ENCODE peak calls at places on chromosomes 6 and 20, in four cellular contexts. M is T1000; D is stimulated activated naive B cell treated with anti-CD40 and anti-IgM and Interleukin-4, amounts not matched to agents 10 μg/mL and 1 μg/mL and 100 μg/mL, for 72 hours; Y is NCI-H510A. T is an unnamed sample.

GRCh38 chr6:151551223-151551857 is 57.5 kb downstream of the CCDC170 start:
- DNase-seq in D (no peak), M (no peak), Y (no peak), T (peak)

GRCh38 chr6:47414517-47415167 is 62.9 kb upstream of the CD2AP start:
- DNase-seq in M (no peak), Y (no peak), D (no peak), T (no peak)

GRCh38 chr20:1819311-1820136 is 75.7 kb upstream of the SIRPA start:
- DNase-seq in Y (no peak), D (no peak), M (no peak), T (no peak)

GRCh38 chr20:44471481-44471882 is 4.2 kb upstream of the TTPAL start:
- DNase-seq in M (no peak), Y (no peak), D (no peak), T (no peak)

GRCh38 chr6:11324453-11325023 is 92.1 kb upstream of the NEDD9 start:
- DNase-seq in Y (no peak), D (no peak), M (no peak), T (no peak)

GRCh38 chr6:121504227-121504626 is 68.8 kb downstream of the GJA1 start:
- DNase-seq in M (no peak), D (no peak), Y (no peak), T (no peak)

GRCh38 chr6:117739869-117740268 is 64.6 kb downstream of the NUS1 start:
- DNase-seq in D (no peak), M (no peak), Y (no peak), T (no peak)

GRCh38 chr6:25919657-25920056 is 10.8 kb downstream of the SLC17A2 start:
- DNase-seq in D (no peak), Y (no peak), M (no peak), T (no peak)

GRCh38 chr6:146363838-146364607 is 179.6 kb upstream of the RAB32 start:
- DNase-seq in D (no peak), Y (no peak), M (no peak), T (no peak)

GRCh38 chr6:153208706-153209105 is 77.6 kb upstream of the RGS17 start:
- DNase-seq in D (no peak), M (no peak), Y (peak), T (no peak)

GRCh38 chr6:149918151-149918905 is 4.6 kb downstream of the RAET1G start:
- DNase-seq in Y (no peak), M (no peak), D (no peak), T (no peak)

GRCh38 chr6:159983641-159984080 is 14.8 kb downstream of the IGF2R start:
- DNase-seq in D (no peak), Y (no peak), M (no peak), T (no peak)

GRCh38 chr6:49416195-49416594 is 46.9 kb downstream of the MMUT start:
- DNase-seq in D (no peak), Y (no peak), M (no peak), T (no peak)

GRCh38 chr6:20393297-20393696 is 8.4 kb upstream of the E2F3 start:
- DNase-seq in D (no peak), Y (no peak), M (no peak), T (no peak)

GRCh38 chr6:43203029-43203717 is 21.2 kb downstream of the CUL9 start:
- DNase-seq in D (no peak), Y (no peak), M (no peak), T (no peak)

GRCh38 chr20:36126836-36127529 is 27.6 kb upstream of the EPB41L1 start:
- DNase-seq in D (no peak), Y (no peak), M (no peak), T (no peak)

GRCh38 chr6:1043458-1043836 is 268.5 kb upstream of the FOXQ1 start:
- DNase-seq in M (no peak), D (no peak), Y (no peak), T (no peak)

GRCh38 chr20:43959079-43959919 is 44.6 kb downstream of the TOX2 start:
- DNase-seq in D (no peak), M (no peak), Y (no peak), T (no peak)

GRCh38 chr6:40809627-40810026 is 222.5 kb upstream of the LRFN2 start:
- DNase-seq in M (no peak), D (no peak), Y (no peak), T (no peak)

GRCh38 chr20:61810066-61810708 is 255.5 kb downstream of the TAF4 start:
- DNase-seq in M (no peak), D (no peak), Y (no peak), T (no peak)

GRCh38 chr20:9200620-9201019 is 131.7 kb downstream of the PLCB4 start:
- DNase-seq in D (no peak), Y (no peak), M (peak), T (no peak)

GRCh38 chr6:74114428-74114827 is 418.4 kb downstream of the CD109 start:
- DNase-seq in D (peak), Y (no peak), M (no peak), T (no peak)

GRCh38 chr20:63682384-63683139 is 13.9 kb upstream of the TNFRSF6B start:
- DNase-seq in M (peak), Y (no peak), D (no peak), T (peak)

GRCh38 chr20:35551485-35551884 is 9.6 kb downstream of the ERGIC3 start:
- DNase-seq in M (no peak), Y (no peak), D (no peak), T (no peak)

T was measured in CMK.